ENCODE peak calls at places on chromosomes 12 and 14, in five cellular contexts. M is heart left ventricle, O is GM23248, Q is A549, V is WERI-Rb-1. D is an unnamed sample.

GRCh38 chr12:116559330-116560080 is at the start of gene MAP1LC3B2:
- DNase-seq in M (peak; percentile 54), O (peak; percentile 93), Q (no peak), V (no peak), D (peak; percentile 65)

GRCh38 chr12:31832740-31833540 is 104.1 kb upstream of the AMN1 start:
- DNase-seq in M (peak; percentile 12), O (no peak), Q (no peak), V (no peak), D (no peak)

GRCh38 chr14:34361504-34362011 is 100.5 kb downstream of the SPTSSA start:
- DNase-seq in M (no peak), O (peak; percentile 70), Q (no peak), V (no peak), D (no peak)

GRCh38 chr12:56103823-56104108 is 593 bp upstream of the PA2G4 start:
- DNase-seq in M (no peak), O (no peak), Q (no peak), V (no peak), D (no peak)

GRCh38 chr12:125185740-125186470 is 120.7 kb downstream of the AACS start:
- DNase-seq in M (peak; percentile 75), O (peak; percentile 71), Q (peak; percentile 65), V (peak; percentile 85), D (peak; percentile 18)

GRCh38 chr14:94293578-94293924 is 483 bp upstream of the SERPINA10 start:
- DNase-seq in M (no peak), O (no peak), Q (no peak), V (no peak), D (no peak)

GRCh38 chr14:105492051-105492965 is 1.3 kb downstream of the TEDC1 start:
- DNase-seq in M (peak; percentile 43), O (no peak), Q (no peak), V (no peak), D (no peak)

GRCh38 chr14:105365101-105365500 is 33.2 kb upstream of the TEX22 start:
- DNase-seq in M (no peak), O (no peak), Q (no peak), V (no peak), D (no peak)

GRCh38 chr14:104779776-104780512 is 15.6 kb downstream of the AKT1 start:
- DNase-seq in M (no peak), O (no peak), Q (no peak), V (no peak), D (no peak)

GRCh38 chr14:34137001-34137400 is 186.1 kb upstream of the EGLN3 start:
- DNase-seq in M (no peak), O (no peak), Q (no peak), V (no peak), D (no peak)

GRCh38 chr14:34111933-34112332 is 161.1 kb upstream of the EGLN3 start:
- DNase-seq in M (no peak), O (peak; percentile 25), Q (no peak), V (no peak), D (no peak)

GRCh38 chr12:117188961-117189724 is 1.1 kb downstream of the FBXO21 start:
- DNase-seq in M (peak; percentile 9), O (peak; percentile 83), Q (no peak), V (no peak), D (peak; percentile 17)

GRCh38 chr12:68565391-68565903 is 45.3 kb upstream of the RAP1B start:
- DNase-seq in M (no peak), O (peak; percentile 96), Q (no peak), V (no peak), D (peak; percentile 75)

GRCh38 chr12:89368386-89368785 is 16.1 kb upstream of the DUSP6 start:
- DNase-seq in M (no peak), O (no peak), Q (no peak), V (no peak), D (no peak)

GRCh38 chr12:89369166-89369565 is 16.9 kb upstream of the DUSP6 start:
- DNase-seq in M (no peak), O (no peak), Q (no peak), V (no peak), D (no peak)

GRCh38 chr12:89372584-89373370 is 20.5 kb upstream of the DUSP6 start:
- DNase-seq in M (no peak), O (no peak), Q (no peak), V (no peak), D (no peak)

GRCh38 chr12:89370411-89370810 is 18.1 kb upstream of the DUSP6 start:
- DNase-seq in M (no peak), O (peak; percentile 9), Q (no peak), V (no peak), D (no peak)

DNA sequence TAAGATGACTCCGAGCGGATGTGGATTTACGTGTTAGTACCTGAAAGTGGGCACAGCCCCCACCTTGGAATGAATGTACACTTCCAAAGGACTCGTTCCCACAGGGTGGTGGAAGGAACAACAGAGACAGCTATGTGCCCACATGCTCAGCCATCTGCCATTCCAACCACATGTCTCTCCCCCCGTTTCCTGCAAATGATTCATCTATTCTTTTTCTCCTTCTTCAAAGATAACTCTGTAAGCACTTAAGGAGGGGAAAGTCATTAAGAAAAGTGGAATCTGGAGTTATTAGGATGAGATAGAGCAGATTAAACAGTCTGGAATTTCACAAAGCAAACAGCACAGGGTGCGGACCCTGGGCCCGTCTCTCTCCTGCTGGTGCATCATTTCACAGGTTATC is 18.5 kb upstream of the DUSP6 start:
- DNase-seq in M (no peak), O (peak; percentile 70), Q (no peak), V (peak; percentile 54), D (peak; percentile 79)
- H3K27ac ChIP-seq in M (no peak overlapping the region), O (peak overlapping the region; percentile 54), Q (no peak overlapping the region), V (no peak overlapping the region), D (peak overlapping the region; percentile 66)

GRCh38 chr12:123384994-123385376 is 1.1 kb downstream of the KMT5A start:
- DNase-seq in M (no peak), O (peak; percentile 84), Q (peak; percentile 60), V (no peak), D (peak; percentile 27)
- H3K27ac ChIP-seq in M (peak overlapping the region; percentile 70), O (peak overlapping the region; percentile 76), Q (peak overlapping the region; percentile 93), V (peak overlapping the region; percentile 80), D (peak overlapping the region; percentile 50)

GRCh38 chr14:28944605-28945004 is 178.0 kb downstream of the FOXG1 start:
- DNase-seq in M (no peak), O (no peak), Q (no peak), V (no peak), D (no peak)
- H3K27ac ChIP-seq in M (no peak overlapping the region), O (no peak overlapping the region), Q (no peak overlapping the region), V (no peak overlapping the region), D (no peak overlapping the region)

GRCh38 chr12:89864419-89864818 is 155.8 kb upstream of the ATP2B1 start:
- DNase-seq in M (no peak), O (no peak), Q (no peak), V (no peak), D (no peak)

GRCh38 chr12:89863968-89864367 is 155.3 kb upstream of the ATP2B1 start:
- DNase-seq in M (no peak), O (no peak), Q (no peak), V (no peak), D (no peak)

GRCh38 chr12:89862511-89863331 is 154.1 kb upstream of the ATP2B1 start:
- DNase-seq in M (peak; percentile 42), O (no peak), Q (no peak), V (no peak), D (no peak)

GRCh38 chr12:89861086-89861485 is 152.4 kb upstream of the ATP2B1 start:
- DNase-seq in M (no peak), O (no peak), Q (no peak), V (no peak), D (no peak)

DNA sequence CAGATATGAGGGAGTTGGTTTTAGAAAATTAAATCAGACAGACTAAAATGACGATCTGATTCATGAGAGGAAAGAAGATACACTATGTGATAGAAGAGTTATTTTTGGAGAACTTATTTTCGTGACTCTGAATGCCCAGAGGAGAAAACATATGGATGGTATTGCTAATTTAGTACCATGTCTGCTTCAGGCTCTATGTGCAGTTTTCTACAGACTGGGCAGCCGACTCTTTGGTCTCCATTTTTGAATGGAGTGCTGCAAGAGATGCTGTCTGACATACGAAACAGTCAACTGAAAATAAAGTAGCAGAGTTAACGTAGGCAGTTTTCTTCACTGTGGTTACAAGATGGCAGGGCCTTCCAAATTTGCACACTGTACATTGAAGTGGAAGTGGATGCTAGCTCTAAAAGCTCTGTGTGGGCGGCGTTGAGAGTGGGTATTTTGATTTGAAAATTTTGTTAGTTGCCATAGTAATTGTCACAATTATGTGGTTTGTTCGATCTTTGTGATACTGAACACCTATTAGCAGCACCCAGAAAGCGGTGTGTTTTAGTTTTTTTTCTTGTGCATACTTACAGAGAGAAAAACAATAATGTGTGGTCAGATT is 154.8 kb upstream of the ATP2B1 start:
- DNase-seq in M (no peak), O (no peak), Q (no peak), V (no peak), D (no peak)
- H3K27ac ChIP-seq in M (peak overlapping the region; percentile 55), O (no peak overlapping the region), Q (no peak overlapping the region), V (no peak overlapping the region), D (no peak overlapping the region)

GRCh38 chr14:55121146-55121545 is 7.9 kb upstream of the LGALS3 start:
- DNase-seq in M (no peak), O (no peak), Q (no peak), V (no peak), D (no peak)
- H3K27ac ChIP-seq in M (peak overlapping the region; percentile 85), O (no peak overlapping the region), Q (no peak overlapping the region), V (no peak overlapping the region), D (no peak overlapping the region)

DNA sequence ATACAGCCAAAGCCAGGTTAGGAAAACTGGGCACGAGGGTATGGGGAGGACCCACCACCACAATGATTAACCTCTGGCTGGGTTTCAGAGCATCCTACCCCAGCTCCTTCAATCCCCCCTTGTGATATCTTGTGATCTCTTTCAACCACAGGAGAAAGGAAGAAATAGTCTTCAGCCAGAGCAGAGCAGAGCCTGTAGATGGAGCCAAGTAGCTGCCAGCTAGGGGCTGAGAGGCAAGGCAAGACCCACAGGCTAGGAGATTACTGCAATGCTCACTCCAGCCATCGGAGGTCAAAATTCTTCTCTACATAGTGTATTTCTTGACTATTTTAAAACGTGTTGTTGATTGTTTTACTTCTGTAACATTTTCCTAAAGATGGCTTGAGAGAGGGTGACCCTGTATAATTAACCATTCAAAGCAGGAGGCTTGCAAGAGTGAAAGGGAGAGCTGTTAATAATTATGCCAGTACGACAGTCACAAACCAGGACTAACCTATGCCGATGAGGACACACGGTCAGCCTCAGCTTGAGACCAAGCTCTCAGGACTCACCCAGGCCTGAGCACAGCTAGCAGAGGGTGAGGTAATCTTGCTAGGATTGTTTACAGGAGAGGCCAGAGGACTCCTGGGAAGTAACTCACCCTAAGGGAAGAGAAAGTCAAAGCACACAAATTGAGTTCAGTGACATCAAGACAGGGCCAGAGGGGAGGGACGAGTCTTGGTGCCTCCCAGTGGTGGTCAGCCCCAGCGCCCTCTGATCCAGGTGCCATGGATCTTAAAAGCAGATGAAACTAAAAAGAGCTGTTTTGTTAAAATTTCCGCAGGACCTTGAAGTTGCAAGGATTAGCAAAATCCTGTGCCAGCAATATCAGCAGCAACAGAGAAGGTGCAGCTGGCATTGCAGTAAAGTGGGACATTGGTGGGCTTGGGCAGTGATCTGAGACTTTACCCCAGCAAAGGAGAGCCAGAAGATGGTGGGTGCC is 29.8 kb upstream of the CDKN3 start:
- DNase-seq in M (no peak), O (peak; percentile 69), Q (peak; percentile 38), V (peak; percentile 75), D (peak; percentile 63)
- H3K27ac ChIP-seq in M (no peak overlapping the region), O (no peak overlapping the region), Q (peak overlapping the region; percentile 44), V (no peak overlapping the region), D (no peak overlapping the region)

DNA sequence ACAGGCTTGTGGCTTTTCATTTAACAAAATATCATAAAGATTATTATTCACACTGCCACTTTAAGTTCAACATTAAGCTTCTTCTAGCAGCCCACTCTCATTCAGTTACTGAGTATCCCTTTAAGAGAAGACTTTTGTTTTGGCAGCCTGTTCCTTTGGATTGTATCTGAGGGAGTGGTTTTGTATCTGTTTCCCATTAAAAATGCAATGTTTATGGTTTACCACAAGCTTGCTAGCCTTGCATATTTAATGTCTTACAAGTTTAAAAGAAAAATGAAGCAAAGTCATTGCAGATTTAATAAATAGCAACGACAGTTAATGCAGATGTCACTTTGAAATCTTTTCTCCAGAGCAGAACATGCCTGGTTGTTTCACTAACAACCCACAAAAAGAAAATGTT is 2.0 kb downstream of the DCN start:
- DNase-seq in M (no peak), O (peak; percentile 91), Q (no peak), V (no peak), D (peak; percentile 30)
- H3K27ac ChIP-seq in M (peak overlapping the region; percentile 50), O (peak overlapping the region; percentile 63), Q (no peak overlapping the region), V (no peak overlapping the region), D (peak overlapping the region; percentile 6)

D was measured in brain microvascular endothelial cell.